ENCODE peak calls at places on chromosomes 11 and 22, in seven cellular contexts. U is suprapubic skin, E is K562, X is Peyer's patch, Y is esophagus muscularis mucosa, M is breast epithelium, F is IMR-90. G is an unnamed sample.

GRCh38 chr22:48434156-48434867 is 1393.4 kb downstream of the BRD1 start:
- DNase-seq in E (no peak), U (no peak), M (no peak), Y (no peak), X (no peak), F (no peak), G (no peak)

GRCh38 chr11:111663820-111664219 is 61.6 kb downstream of the SIK2 start:
- DNase-seq in X (no peak), E (no peak), U (no peak), Y (no peak), M (no peak), F (no peak), G (no peak)

GRCh38 chr11:45149483-45150056 is 3.1 kb downstream of the PRDM11 start:
- DNase-seq in F (no peak), X (no peak), E (no peak), U (no peak), Y (no peak), M (peak; percentile 20), G (no peak)

GRCh38 chr22:37674248-37674647 is 1.2 kb upstream of the LGALS1 start:
- DNase-seq in F (no peak), U (no peak), E (no peak), M (no peak), Y (no peak), X (no peak), G (no peak)

GRCh38 chr11:112785104-112785503 is 176.1 kb upstream of the NCAM1 start:
- DNase-seq in M (no peak), X (no peak), E (no peak), U (no peak), Y (no peak), F (no peak), G (no peak)

GRCh38 chr22:35220221-35220620 is 37.1 kb upstream of the HMGXB4 start:
- DNase-seq in M (no peak), X (no peak), F (no peak), U (no peak), E (no peak), Y (no peak), G (no peak)

GRCh38 chr11:110032957-110033570 is 60.1 kb upstream of the ZC3H12C start:
- DNase-seq in M (no peak), E (no peak), F (no peak), X (no peak), Y (no peak), U (no peak), G (no peak)

GRCh38 chr11:116901211-116901610 is 63.8 kb upstream of the APOA1 start:
- DNase-seq in U (no peak), X (no peak), E (no peak), F (no peak), Y (no peak), M (no peak), G (no peak)

GRCh38 chr22:48105254-48105653 is 1342.8 kb downstream of the TBC1D22A start:
- DNase-seq in U (no peak), Y (peak; percentile 85), X (no peak), M (no peak), F (no peak), E (no peak), G (no peak)

GRCh38 chr22:40396882-40397281 is 26.5 kb downstream of the SGSM3 start:
- DNase-seq in U (no peak), E (no peak), M (peak; percentile 76), F (peak; percentile 88), X (no peak), Y (no peak), G (no peak)

GRCh38 chr22:43828711-43829447 is 16.8 kb upstream of the EFCAB6 start:
- DNase-seq in X (no peak), U (peak; percentile 92), E (no peak), M (peak; percentile 40), Y (peak; percentile 95), F (peak; percentile 81), G (no peak)

GRCh38 chr22:41998361-41999261 is at the start of gene WBP2NL:
- DNase-seq in M (peak; percentile 87), Y (no peak), X (peak; percentile 95), E (peak; percentile 71), F (peak; percentile 51), U (peak; percentile 87), G (peak; percentile 47)

GRCh38 chr22:43435851-43436535 is 24.2 kb downstream of the MPPED1 start:
- DNase-seq in U (no peak), Y (no peak), E (no peak), F (no peak), M (peak; percentile 80), X (no peak), G (no peak)

GRCh38 chr11:122703541-122704272 is 48.2 kb downstream of the UBASH3B start:
- DNase-seq in U (no peak), X (no peak), Y (no peak), E (no peak), F (no peak), M (no peak), G (no peak)

GRCh38 chr22:18947905-18948304 is 11.8 kb upstream of the PRODH start:
- DNase-seq in M (peak; percentile 45), X (no peak), E (no peak), F (no peak), Y (no peak), U (peak; percentile 56), G (no peak)

GRCh38 chr11:131217313-131218297 is 152.8 kb upstream of the NTM start:
- DNase-seq in E (no peak), Y (no peak), X (no peak), M (no peak), F (peak; percentile 21), U (no peak), G (no peak)

GRCh38 chr11:74322667-74323066 is 11.2 kb upstream of the P4HA3 start:
- DNase-seq in M (no peak), X (no peak), E (no peak), Y (peak; percentile 92), U (no peak), F (peak; percentile 16), G (no peak)

GRCh38 chr11:65899356-65900124 is 648 bp downstream of the FOSL1 start:
- DNase-seq in F (peak; percentile 81), X (no peak), M (no peak), Y (no peak), E (peak; percentile 83), U (peak; percentile 86), G (no peak)

GRCh38 chr11:129861702-129862107 is 33.7 kb downstream of the NFRKB start:
- DNase-seq in E (no peak), F (peak; percentile 96), Y (no peak), X (no peak), M (peak; percentile 92), U (no peak), G (no peak)

GRCh38 chr11:67581469-67581868 is 2.1 kb upstream of the GSTP1 start:
- DNase-seq in M (no peak), Y (no peak), F (no peak), X (no peak), U (no peak), E (no peak), G (no peak)

GRCh38 chr22:39135092-39135896 is 17.2 kb downstream of the CBX7 start:
- DNase-seq in M (peak; percentile 50), Y (no peak), E (peak; percentile 70), U (no peak), F (no peak), X (no peak), G (no peak)

GRCh38 chr11:108965602-108966001 is 300.7 kb downstream of the DDX10 start:
- DNase-seq in E (no peak), F (peak; percentile 88), Y (no peak), M (no peak), U (no peak), X (no peak), G (no peak)

GRCh38 chr11:132520199-132520598 is 1012.1 kb downstream of the OPCML start:
- DNase-seq in F (peak; percentile 3), Y (no peak), E (no peak), U (no peak), M (no peak), X (no peak), G (no peak)

GRCh38 chr11:132519226-132519860 is 1013.0 kb downstream of the OPCML start:
- DNase-seq in X (no peak), F (peak; percentile 4), E (no peak), Y (no peak), U (no peak), M (no peak), G (no peak)

DNA sequence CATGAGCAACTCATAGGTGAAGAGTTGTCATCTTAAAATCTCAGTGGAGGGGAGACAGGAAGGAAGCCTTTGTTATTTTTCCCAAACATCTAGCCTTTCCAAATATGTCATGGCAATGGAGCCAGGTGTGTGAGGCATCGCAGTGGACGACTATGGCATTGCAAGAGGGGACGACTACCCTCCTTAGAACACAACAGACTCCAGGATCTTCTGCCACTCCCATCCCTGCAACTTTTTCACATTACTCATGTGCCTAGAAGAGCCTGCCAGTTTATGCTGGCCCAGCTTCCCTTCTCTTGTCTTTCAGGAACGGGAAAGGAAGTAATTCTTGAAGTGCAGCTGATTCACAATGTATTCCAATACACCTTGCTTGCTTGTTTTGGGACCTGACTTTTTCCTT is 1008.4 kb downstream of the OPCML start:
- DNase-seq in X (no peak), U (no peak), Y (peak; percentile 83), E (no peak), F (no peak), M (no peak), G (no peak)
- TF ChIP-seq CTCF in X (no peak), U (no peak), Y (no peak), E (no peak), F (no peak), M (no peak), G (no peak)

DNA sequence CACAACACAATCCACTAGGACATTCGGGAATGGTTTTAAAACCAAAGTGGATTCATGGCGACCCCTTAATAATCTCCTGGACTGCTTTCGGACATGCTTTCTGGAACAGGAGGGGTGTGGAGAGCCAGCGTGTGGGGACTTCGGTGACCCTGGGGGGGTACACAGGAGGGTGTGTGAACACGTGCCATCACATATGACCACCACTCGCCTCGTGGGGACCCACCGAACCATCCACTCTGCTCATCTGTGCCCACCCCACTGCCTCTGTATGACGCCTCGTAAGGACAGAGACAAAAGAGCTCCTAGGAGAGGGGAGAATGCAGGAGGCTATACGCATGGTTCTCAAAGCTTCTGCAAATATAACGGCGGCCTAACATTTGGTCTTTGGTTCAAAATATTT is 8.9 kb downstream of the LTO1 start:
- DNase-seq in E (no peak), X (no peak), M (no peak), U (peak; percentile 58), F (no peak), Y (no peak), G (no peak)
- TF ChIP-seq POLR2A in E (no peak), X (no peak), M (no peak), U (no peak), F (no peak), Y (no peak), G (no peak)

DNA sequence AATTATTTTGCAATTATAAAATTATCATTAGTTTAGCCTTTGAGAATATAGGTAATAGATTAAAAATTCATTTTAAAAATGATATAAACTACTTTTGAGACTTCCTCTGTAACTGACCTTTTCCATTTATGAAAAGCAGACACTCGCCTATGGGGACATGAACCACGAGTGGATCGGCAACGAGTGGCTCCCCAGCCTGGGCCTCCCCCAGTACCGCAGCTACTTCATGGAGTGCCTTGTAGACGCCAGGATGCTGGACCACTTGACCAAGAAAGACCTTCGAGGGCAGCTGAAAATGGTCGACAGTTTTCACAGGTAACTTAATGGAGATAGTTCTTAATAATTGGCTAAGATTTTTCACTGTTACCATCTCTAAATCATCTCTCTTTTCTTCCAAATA is 26.3 kb upstream of the CTTN start:
- DNase-seq in X (no peak), U (no peak), Y (no peak), M (no peak), F (no peak), E (no peak), G (no peak)
- H3K36me3 ChIP-seq in X (peaks cover 56% of the 10 kb centered on the region), U (peaks cover 62% of the 10 kb centered on the region), Y (peaks cover 27% of the 10 kb centered on the region), M (no peaks in the 10 kb centered on the region), F (peaks cover 17% of the 10 kb centered on the region), E (peaks cover 62% of the 10 kb centered on the region), G (peaks cover 69% of the 10 kb centered on the region)

GRCh38 chr11:2415601-2416380 is 15.2 kb downstream of the TSSC4 start:
- DNase-seq in E (peak; percentile 55), U (no peak), X (no peak), F (no peak), Y (no peak), M (no peak), G (no peak)
- TF ChIP-seq CTCF in E (peak; percentile 52), U (no peak), X (no peak), F (no peak), Y (no peak), M (no peak), G (no peak)

G was measured in esophagus squamous epithelium.